ENCODE peak calls at places on chromosomes 13 and 19, in five cellular contexts. P is stimulated activated CD4-positive, alpha-beta T cell treated with anti-CD3 and anti-CD28 coated beads, Interleukin-4, amount 100 ng/mL, for 4 hours; W is stromal cell of bone marrow; S is neuronal stem cell; E is lung microvascular endothelial cell. Q is an unnamed sample.

GRCh38 chr13:57740719-57741118 is 109.2 kb downstream of the PCDH17 start:
- DNase-seq in E (no peak), S (no peak), P (no peak), W (no peak), Q (no peak)

GRCh38 chr13:20157387-20157786 is 3.5 kb downstream of the GJA3 start:
- DNase-seq in S (no peak), E (no peak), W (no peak), P (no peak), Q (no peak)

GRCh38 chr13:37357548-37357947 is 241.0 kb downstream of the POSTN start:
- DNase-seq in S (no peak), E (no peak), P (no peak), W (no peak), Q (no peak)

GRCh38 chr13:80473695-80474094 is 132.8 kb upstream of the SPRY2 start:
- DNase-seq in S (no peak), P (no peak), E (peak), W (peak), Q (peak)

GRCh38 chr13:88802886-88803285 is 1131.7 kb downstream of the SLITRK5 start:
- DNase-seq in E (no peak), P (no peak), S (no peak), W (no peak), Q (no peak)

GRCh38 chr13:27954406-27954851 is 14.7 kb downstream of the CDX2 start:
- DNase-seq in S (no peak), W (no peak), E (peak), P (no peak), Q (peak)

GRCh38 chr13:29674532-29674931 is 79.0 kb upstream of the SLC7A1 start:
- DNase-seq in W (no peak), S (no peak), P (no peak), E (no peak), Q (no peak)

GRCh38 chr19:46859637-46860124 is 1.1 kb upstream of the ARHGAP35 start:
- DNase-seq in P (no peak), S (no peak), E (no peak), W (no peak), Q (no peak)

GRCh38 chr19:42241279-42241678 is 1.1 kb downstream of the GSK3A start:
- DNase-seq in S (no peak), W (no peak), E (no peak), P (no peak), Q (no peak)

Q was measured in cardiac muscle cell.